ENCODE peak calls at places on chromosomes 12 and 14, in nine cellular contexts. Y, E, I, F, C, P, G, M and Q are unnamed samples.

GRCh38 chr14:101444116-101444515 is 117.2 kb upstream of the DIO3 start:
- DNase-seq in E (no peak), F (no peak), I (no peak), M (peak; percentile 3), C (peak; percentile 7), G (no peak), Y (no peak), P (no peak), Q (peak; percentile 72)

GRCh38 chr14:81625343-81625742 is 91.7 kb upstream of the SEL1L start:
- DNase-seq in F (no peak), E (peak; percentile 44), G (no peak), Y (no peak), I (no peak), M (peak; percentile 3), P (peak; percentile 24), C (peak; percentile 12), Q (peak; percentile 42)

GRCh38 chr14:22438742-22439141 is 150.3 kb downstream of the DAD1 start:
- DNase-seq in P (no peak), Y (no peak), I (no peak), G (no peak), C (no peak), E (no peak), M (no peak), F (no peak), Q (no peak)

GRCh38 chr12:48592591-48593086 is 22.8 kb upstream of the LALBA start:
- DNase-seq in P (no peak), C (no peak), I (no peak), Y (no peak), G (no peak), E (peak; percentile 71), F (no peak), M (no peak), Q (no peak)

GRCh38 chr12:92544321-92544720 is 158.5 kb upstream of the PLEKHG7 start:
- DNase-seq in Y (no peak), F (no peak), E (no peak), G (no peak), M (no peak), P (no peak), I (no peak), C (no peak), Q (no peak)

GRCh38 chr14:102891556-102891955 is 30.9 kb upstream of the AMN start:
- DNase-seq in C (peak; percentile 65), P (no peak), G (no peak), Y (no peak), F (no peak), M (no peak), E (no peak), I (no peak), Q (peak; percentile 84)

GRCh38 chr14:99508896-99509629 is 27.9 kb downstream of the CCNK start:
- DNase-seq in I (no peak), Y (no peak), M (no peak), P (no peak), F (no peak), C (no peak), E (peak; percentile 40), G (no peak), Q (no peak)

GRCh38 chr12:125688881-125689280 is 623.6 kb downstream of the AACS start:
- DNase-seq in I (no peak), F (no peak), E (no peak), G (no peak), C (no peak), Y (no peak), P (no peak), M (no peak), Q (no peak)

GRCh38 chr14:104769324-104770071 is 16.6 kb downstream of the SIVA1 start:
- DNase-seq in F (no peak), C (no peak), I (no peak), E (no peak), M (no peak), Y (no peak), G (no peak), P (no peak), Q (no peak)

GRCh38 chr14:92460916-92461579 is 52.5 kb upstream of the RIN3 start:
- DNase-seq in C (peak; percentile 30), P (no peak), Y (peak; percentile 31), E (no peak), M (peak; percentile 69), G (no peak), F (no peak), I (no peak), Q (peak; percentile 89)

GRCh38 chr14:61656341-61656740 is 39.0 kb upstream of the HIF1A start:
- DNase-seq in C (no peak), G (no peak), I (no peak), F (no peak), M (no peak), Y (no peak), E (no peak), P (no peak), Q (no peak)

GRCh38 chr14:74834682-74835392 is 41.1 kb downstream of the PROX2 start:
- DNase-seq in F (no peak), I (no peak), G (no peak), E (no peak), Y (no peak), P (no peak), M (peak; percentile 4), C (no peak), Q (peak; percentile 18)

GRCh38 chr12:67193705-67194104 is 75.5 kb upstream of the CAND1 start:
- DNase-seq in F (peak; percentile 0), Y (no peak), P (no peak), M (peak; percentile 16), E (peak; percentile 56), G (no peak), I (no peak), C (no peak), Q (peak; percentile 42)

GRCh38 chr12:123897221-123897620 is 75.4 kb downstream of the CCDC92 start:
- DNase-seq in P (no peak), G (no peak), Y (no peak), M (peak; percentile 79), C (peak; percentile 78), I (no peak), F (no peak), E (no peak), Q (peak; percentile 92)

GRCh38 chr12:51871126-51871525 is 16.8 kb upstream of the ANKRD33 start:
- DNase-seq in Y (no peak), P (no peak), E (no peak), I (no peak), G (no peak), C (no peak), F (no peak), M (no peak), Q (no peak)

GRCh38 chr12:103705927-103706326 is 118.9 kb downstream of the STAB2 start:
- DNase-seq in I (no peak), F (no peak), M (peak; percentile 61), Y (no peak), C (no peak), G (no peak), E (peak; percentile 74), P (no peak), Q (no peak)

GRCh38 chr14:51643137-51643536 is 8.6 kb upstream of the FRMD6 start:
- DNase-seq in P (no peak), Y (no peak), E (no peak), F (no peak), G (no peak), C (peak; percentile 82), I (no peak), M (peak; percentile 69), Q (peak; percentile 94)

GRCh38 chr12:131438874-131439273 is 272.0 kb upstream of the SFSWAP start:
- DNase-seq in Y (no peak), P (no peak), F (no peak), G (no peak), C (no peak), M (no peak), I (no peak), E (peak; percentile 62), Q (no peak)

GRCh38 chr12:30701056-30701455 is 5.4 kb upstream of the IPO8 start:
- DNase-seq in I (no peak), M (no peak), C (peak; percentile 24), E (no peak), P (no peak), Y (no peak), G (no peak), F (no peak), Q (no peak)

GRCh38 chr14:95023886-95024285 is 133.4 kb downstream of the DICER1 start:
- DNase-seq in P (no peak), F (no peak), C (no peak), Y (no peak), E (no peak), M (peak; percentile 66), G (no peak), I (no peak), Q (peak; percentile 67)

GRCh38 chr12:26007563-26007962 is 49.1 kb downstream of the RASSF8 start:
- DNase-seq in M (no peak), I (no peak), G (no peak), F (no peak), C (no peak), P (no peak), E (no peak), Y (no peak), Q (no peak)

GRCh38 chr12:51077930-51078329 is 5.5 kb downstream of the CSRNP2 start:
- DNase-seq in Y (no peak), C (no peak), M (no peak), I (no peak), F (no peak), P (no peak), E (peak; percentile 69), G (no peak), Q (peak; percentile 78)

GRCh38 chr14:86464386-86464785 is 934.4 kb downstream of the FLRT2 start:
- DNase-seq in G (no peak), F (no peak), Y (no peak), P (no peak), E (no peak), I (no peak), M (no peak), C (no peak), Q (peak; percentile 0)

GRCh38 chr12:43004908-43005307 is 415.4 kb upstream of the PRICKLE1 start:
- DNase-seq in E (peak; percentile 39), I (no peak), M (no peak), P (no peak), C (no peak), Y (no peak), G (no peak), F (no peak), Q (no peak)

GRCh38 chr14:99573000-99573330 is 31.0 kb downstream of the CCDC85C start:
- DNase-seq in I (no peak), C (no peak), F (no peak), E (no peak), Y (no peak), G (no peak), P (no peak), M (no peak), Q (no peak)

GRCh38 chr12:74481078-74481477 is 56.6 kb upstream of the ATXN7L3B start:
- DNase-seq in M (no peak), P (no peak), Y (no peak), C (no peak), F (no peak), I (no peak), G (no peak), E (no peak), Q (no peak)

GRCh38 chr12:80195143-80195726 is 95.9 kb downstream of the OTOGL start:
- DNase-seq in Y (no peak), P (peak; percentile 43), I (no peak), E (peak; percentile 63), G (no peak), M (peak; percentile 39), C (peak; percentile 69), F (no peak), Q (peak; percentile 85)